ENCODE peak calls at places on chromosomes 16 and 17, in seven cellular contexts. C is endothelial cell of umbilical vein, V is HCT116, F is transverse colon, G is K562, D is H1, N is breast epithelium. W is an unnamed sample.

GRCh38 chr16:85202631-85203461 is 90.6 kb upstream of the CIBAR2 start:
- DNase-seq in C (no peak), V (no peak), F (peak), G (no peak), D (no peak), N (no peak), W (peak)

GRCh38 chr16:67504190-67505021 is 21.1 kb upstream of the AGRP start:
- DNase-seq in C (no peak), V (no peak), F (peak), G (peak), D (no peak), N (no peak), W (no peak)

GRCh38 chr16:78811247-78811646 is 711.8 kb downstream of the WWOX start:
- DNase-seq in C (no peak), V (no peak), F (no peak), G (no peak), D (no peak), N (no peak), W (no peak)

GRCh38 chr17:4304417-4305027 is 40.7 kb upstream of the ANKFY1 start:
- DNase-seq in C (peak), V (peak), F (peak), G (peak), D (no peak), N (no peak), W (peak)

GRCh38 chr16:9602201-9602600 is 510.8 kb downstream of the HAPSTR1 start:
- DNase-seq in C (no peak), V (no peak), F (no peak), G (no peak), D (no peak), N (no peak), W (no peak)

GRCh38 chr17:14688134-14688533 is 387.3 kb downstream of the HS3ST3B1 start:
- DNase-seq in C (no peak), V (no peak), F (no peak), G (no peak), D (no peak), N (no peak), W (no peak)

GRCh38 chr17:17044846-17045561 is 2.7 kb downstream of the MPRIP start:
- DNase-seq in C (peak), V (no peak), F (no peak), G (no peak), D (no peak), N (peak), W (peak)

GRCh38 chr16:85612801-85613608 is at the start of gene GSE1:
- DNase-seq in C (peak), V (peak), F (peak), G (peak), D (peak), N (peak), W (peak)

GRCh38 chr17:51487947-51488346 is 227.6 kb downstream of the UTP18 start:
- DNase-seq in C (no peak), V (peak), F (no peak), G (peak), D (peak), N (no peak), W (no peak)

GRCh38 chr17:22409160-22409751 is 716.9 kb downstream of the KCNJ18 start:
- DNase-seq in C (no peak), V (no peak), F (no peak), G (peak), D (no peak), N (no peak), W (no peak)

GRCh38 chr17:6711081-6711674 is 2.0 kb downstream of the SLC13A5 start:
- DNase-seq in C (no peak), V (no peak), F (no peak), G (no peak), D (no peak), N (no peak), W (peak)

GRCh38 chr17:4479982-4480751 is 18.5 kb upstream of the SPNS2 start:
- DNase-seq in C (no peak), V (no peak), F (no peak), G (no peak), D (no peak), N (no peak), W (no peak)

GRCh38 chr17:40106089-40106759 is 5.8 kb upstream of the NR1D1 start:
- DNase-seq in C (no peak), V (no peak), F (no peak), G (no peak), D (no peak), N (no peak), W (no peak)

GRCh38 chr17:82288602-82288927 is 15.1 kb upstream of the CSNK1D start:
- DNase-seq in C (no peak), V (no peak), F (no peak), G (no peak), D (no peak), N (no peak), W (no peak)

GRCh38 chr16:14462811-14463210 is 167.2 kb downstream of the PARN start:
- DNase-seq in C (peak), V (no peak), F (no peak), G (no peak), D (no peak), N (no peak), W (no peak)

GRCh38 chr16:62190426-62190825 is 154.2 kb upstream of the CDH8 start:
- DNase-seq in C (no peak), V (no peak), F (no peak), G (no peak), D (no peak), N (no peak), W (no peak)

GRCh38 chr16:88640520-88641247 is 2.3 kb downstream of the IL17C start:
- DNase-seq in C (no peak), V (no peak), F (no peak), G (no peak), D (no peak), N (no peak), W (no peak)

GRCh38 chr16:46762583-46762982 is 14.4 kb upstream of the MYLK3 start:
- DNase-seq in C (no peak), V (no peak), F (no peak), G (no peak), D (no peak), N (no peak), W (no peak)

GRCh38 chr17:4740584-4740983 is 856 bp upstream of the CXCL16 start:
- DNase-seq in C (no peak), V (no peak), F (no peak), G (no peak), D (no peak), N (no peak), W (no peak)

GRCh38 chr17:8117980-8118768 is at the start of gene ALOXE3:
- DNase-seq in C (peak), V (peak), F (peak), G (peak), D (peak), N (no peak), W (peak)

GRCh38 chr17:82374626-82375331 is 3.2 kb downstream of the UTS2R start:
- DNase-seq in C (no peak), V (no peak), F (no peak), G (no peak), D (no peak), N (no peak), W (no peak)

GRCh38 chr16:81889896-81890634 is 111.0 kb downstream of the PLCG2 start:
- DNase-seq in C (peak), V (peak), F (peak), G (peak), D (peak), N (no peak), W (peak)

GRCh38 chr17:78383725-78384471 is 5.4 kb downstream of the PGS1 start:
- DNase-seq in C (peak), V (no peak), F (peak), G (no peak), D (no peak), N (no peak), W (peak)
- TF ChIP-seq POLR2AphosphoS5 in C (peak), V (no peak), F (peak), G (no peak), D (no peak), N (peak), W (peak)

GRCh38 chr17:46192484-46193245 is 564 bp downstream of the KANSL1 start:
- DNase-seq in C (peak), V (no peak), F (peak), G (peak), D (peak), N (no peak), W (peak)
- TF ChIP-seq POLR2A in C (peak), V (peak), F (no peak), G (no peak), D (peak), N (no peak), W (no peak)

DNA sequence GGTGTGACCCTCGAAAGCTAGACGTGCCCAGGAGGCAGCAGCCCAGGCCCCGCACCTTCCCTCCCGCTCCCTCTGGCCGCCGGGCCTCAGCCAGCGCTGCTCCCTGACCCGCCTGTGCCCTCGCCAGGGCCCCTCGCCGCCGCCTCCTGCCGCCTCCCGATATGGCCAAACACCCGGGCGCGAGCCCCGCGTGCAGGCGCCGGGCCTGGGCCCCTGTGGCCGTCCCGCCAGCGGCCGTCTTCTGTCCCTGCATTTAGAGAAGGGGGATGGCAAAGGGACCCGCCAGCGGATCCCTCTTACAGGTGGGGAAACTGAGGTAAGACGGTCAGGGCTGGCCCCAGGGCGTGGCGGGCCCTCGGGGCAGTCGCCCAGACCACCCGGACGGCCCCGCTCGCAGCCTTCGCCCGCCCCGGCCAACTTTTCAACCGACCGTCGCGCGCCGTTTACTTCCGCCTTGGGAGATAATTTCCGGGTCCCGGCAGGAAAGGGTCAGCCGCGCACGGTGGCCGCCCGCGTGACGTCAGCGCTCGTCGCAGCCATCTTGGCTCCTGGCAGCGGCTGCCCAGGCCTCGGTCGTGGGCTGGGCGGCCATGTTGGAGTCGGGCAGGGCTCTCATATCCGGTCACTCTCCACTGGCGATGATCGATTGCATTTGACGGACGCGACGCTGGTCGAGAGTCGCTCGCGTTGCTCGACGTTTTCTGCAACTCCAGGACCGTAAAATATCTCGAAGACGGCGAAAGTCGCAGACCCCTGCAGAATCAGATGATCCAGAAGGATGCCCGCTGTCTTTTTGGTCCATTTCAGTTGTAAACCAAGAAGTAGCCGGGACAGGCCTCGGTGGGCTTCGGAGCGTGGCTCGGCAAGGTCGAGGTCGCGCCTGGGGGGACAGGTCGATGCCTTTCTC is 7.1 kb upstream of the GNG13 start:
- DNase-seq in C (peak), V (peak), F (peak), G (peak), D (peak), N (peak), W (peak)
- H3K4me3 ChIP-seq in C (peak), V (peak), F (peak), G (peak), D (peak), N (peak), W (peak)

DNA sequence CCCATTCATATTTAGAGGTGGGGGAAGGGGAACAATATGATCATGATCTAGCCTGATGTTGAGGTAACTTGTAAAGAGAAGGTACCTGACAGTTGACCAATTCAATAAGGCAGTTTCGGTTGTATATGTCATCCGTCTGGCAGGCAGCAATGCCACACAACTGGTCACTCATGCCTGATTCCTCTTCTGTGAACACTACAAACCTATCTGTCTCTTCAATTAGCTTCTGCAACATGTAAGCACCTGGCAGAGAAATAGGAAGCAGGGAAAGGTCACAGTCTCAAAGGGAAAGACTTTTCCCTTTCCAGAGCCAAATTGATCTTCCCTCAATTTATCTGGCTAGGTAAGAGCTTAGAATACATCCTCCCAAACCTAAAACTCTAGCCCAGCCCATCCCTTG is 10.2 kb upstream of the RSKR start:
- DNase-seq in C (no peak), V (no peak), F (no peak), G (no peak), D (no peak), N (no peak), W (no peak)
- TF ChIP-seq POLR2AphosphoS5 in C (no peak), V (no peak), F (no peak), G (no peak), D (no peak), N (no peak), W (no peak)

DNA sequence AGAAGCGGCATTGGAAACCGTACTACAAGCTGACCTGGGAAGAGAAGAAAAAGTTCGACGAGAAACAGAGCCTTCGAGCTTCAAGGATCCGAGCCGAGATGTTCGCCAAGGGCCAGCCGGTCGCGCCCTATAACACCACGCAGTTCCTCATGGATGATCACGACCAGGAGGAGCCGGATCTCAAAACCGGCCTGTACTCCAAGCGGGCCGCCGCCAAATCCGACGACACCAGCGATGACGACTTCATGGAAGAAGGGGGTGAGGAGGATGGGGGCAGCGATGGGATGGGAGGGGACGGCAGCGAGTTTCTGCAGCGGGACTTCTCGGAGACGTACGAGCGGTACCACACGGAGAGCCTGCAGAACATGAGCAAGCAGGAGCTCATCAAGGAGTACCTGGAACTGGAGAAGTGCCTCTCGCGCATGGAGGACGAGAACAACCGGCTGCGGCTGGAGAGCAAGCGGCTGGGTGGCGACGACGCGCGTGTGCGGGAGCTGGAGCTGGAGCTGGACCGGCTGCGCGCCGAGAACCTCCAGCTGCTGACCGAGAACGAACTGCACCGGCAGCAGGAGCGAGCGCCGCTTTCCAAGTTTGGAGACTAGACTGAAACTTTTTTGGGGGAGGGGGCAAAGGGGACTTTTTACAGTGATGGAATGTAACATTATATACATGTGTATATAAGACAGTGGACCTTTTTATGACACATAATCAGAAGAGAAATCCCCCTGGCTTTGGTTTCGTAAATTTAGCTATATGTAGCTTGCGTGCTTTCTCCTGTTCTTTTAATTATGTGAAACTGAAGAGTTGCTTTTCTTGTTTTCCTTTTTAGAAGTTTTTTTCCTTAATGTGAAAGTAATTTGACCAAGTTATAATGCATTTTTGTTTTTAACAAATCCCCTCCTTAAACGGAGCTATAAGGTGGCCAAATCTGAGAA is 1.7 kb downstream of the HEXIM1 start:
- DNase-seq in C (peak), V (no peak), F (peak), G (no peak), D (no peak), N (peak), W (peak)
- TF ChIP-seq POLR2A in C (peak), V (no peak), F (peak), G (peak), D (peak), N (no peak), W (no peak)

DNA sequence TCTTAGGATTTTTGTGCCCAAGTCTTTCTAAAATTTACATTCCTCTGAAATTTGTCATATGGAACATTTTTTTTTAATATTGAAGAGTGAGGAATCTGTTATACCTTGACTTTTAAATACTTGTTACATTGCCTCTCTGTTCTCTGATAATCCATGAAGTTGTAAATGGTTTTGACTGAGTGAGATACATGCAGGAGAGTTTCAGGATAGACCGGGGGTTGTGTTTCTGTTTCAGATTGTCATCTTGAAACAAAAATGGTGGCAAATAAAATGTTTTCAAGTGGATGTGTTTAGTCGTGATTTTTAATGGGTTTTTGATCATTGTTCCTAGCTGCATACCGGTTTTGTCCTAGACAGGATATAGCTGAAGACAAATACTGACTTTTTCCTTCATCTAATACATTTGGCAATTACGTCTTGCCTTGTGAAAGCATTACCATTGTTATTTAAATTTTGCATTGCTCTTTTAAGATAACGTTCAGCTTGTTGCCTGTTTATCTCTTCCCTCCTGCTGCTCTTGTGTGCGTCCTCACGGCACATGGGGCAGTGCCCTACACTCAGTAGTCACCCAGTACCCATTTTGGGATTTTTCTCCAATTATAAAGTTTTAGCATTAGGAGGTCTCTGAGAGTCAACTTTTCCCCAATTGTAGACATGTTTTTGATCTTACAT is 169.7 kb downstream of the MSI2 start:
- DNase-seq in C (no peak), V (no peak), F (no peak), G (no peak), D (no peak), N (no peak), W (no peak)
- H3K4me3 ChIP-seq in C (no peak), V (no peak), F (no peak), G (no peak), D (no peak), N (no peak), W (no peak)

W was measured in stomach.